ENCODE peak calls at places on chromosomes 13 and 19, in eight cellular contexts. One of them, this sample, is unnamed.

GRCh38 chr13:60990032-60990733 is 425.5 kb downstream of the PCDH20 start:
- DNase-seq in stimulated activated CD4-positive, alpha-beta T cell treated with anti-CD3 and anti-CD28 coated beads, TNF-alpha, amount 100 ng/mL, for 1 hour: no peak
- DNase-seq in mucosa of descending colon: peak; percentile 35
- DNase-seq in activated CD8-positive, alpha-beta T cell treated with anti-CD3 and anti-CD28 coated beads for 36 hours: peak; percentile 3
- DNase-seq in activated T-cell treated with anti-CD3 and anti-CD28 coated beads, Interleukin-2, amount 50 U/mL, for 48 hours: no peak
- DNase-seq in NCI-H1105 treated with DMSO at 0.1 percent for 48 hours: no peak
- DNase-seq in anterior cingulate cortex: no peak
- DNase-seq in amniotic epithelial cell: no peak
- DNase-seq in this sample: no peak

GRCh38 chr13:45658586-45659235 is 43.2 kb upstream of the ERICH6B start:
- DNase-seq in stimulated activated CD4-positive, alpha-beta T cell treated with anti-CD3 and anti-CD28 coated beads, TNF-alpha, amount 100 ng/mL, for 1 hour: no peak
- DNase-seq in mucosa of descending colon: no peak
- DNase-seq in activated CD8-positive, alpha-beta T cell treated with anti-CD3 and anti-CD28 coated beads for 36 hours: no peak
- DNase-seq in activated T-cell treated with anti-CD3 and anti-CD28 coated beads, Interleukin-2, amount 50 U/mL, for 48 hours: no peak
- DNase-seq in NCI-H1105 treated with DMSO at 0.1 percent for 48 hours: no peak
- DNase-seq in anterior cingulate cortex: no peak
- DNase-seq in amniotic epithelial cell: no peak
- DNase-seq in this sample: no peak

GRCh38 chr13:29925457-29925856 is 75.0 kb upstream of the UBL3 start:
- DNase-seq in stimulated activated CD4-positive, alpha-beta T cell treated with anti-CD3 and anti-CD28 coated beads, TNF-alpha, amount 100 ng/mL, for 1 hour: no peak
- DNase-seq in mucosa of descending colon: no peak
- DNase-seq in activated CD8-positive, alpha-beta T cell treated with anti-CD3 and anti-CD28 coated beads for 36 hours: no peak
- DNase-seq in activated T-cell treated with anti-CD3 and anti-CD28 coated beads, Interleukin-2, amount 50 U/mL, for 48 hours: no peak
- DNase-seq in NCI-H1105 treated with DMSO at 0.1 percent for 48 hours: peak; percentile 59
- DNase-seq in anterior cingulate cortex: no peak
- DNase-seq in amniotic epithelial cell: peak; percentile 89
- DNase-seq in this sample: no peak

GRCh38 chr19:46659151-46660007 is 1.6 kb downstream of the DACT3 start:
- DNase-seq in stimulated activated CD4-positive, alpha-beta T cell treated with anti-CD3 and anti-CD28 coated beads, TNF-alpha, amount 100 ng/mL, for 1 hour: no peak
- DNase-seq in mucosa of descending colon: peak; percentile 61
- DNase-seq in activated CD8-positive, alpha-beta T cell treated with anti-CD3 and anti-CD28 coated beads for 36 hours: peak; percentile 27
- DNase-seq in activated T-cell treated with anti-CD3 and anti-CD28 coated beads, Interleukin-2, amount 50 U/mL, for 48 hours: no peak
- DNase-seq in NCI-H1105 treated with DMSO at 0.1 percent for 48 hours: no peak
- DNase-seq in anterior cingulate cortex: peak; percentile 26
- DNase-seq in amniotic epithelial cell: no peak
- DNase-seq in this sample: no peak

GRCh38 chr13:87678353-87678752 is 7.2 kb downstream of the SLITRK5 start:
- DNase-seq in stimulated activated CD4-positive, alpha-beta T cell treated with anti-CD3 and anti-CD28 coated beads, TNF-alpha, amount 100 ng/mL, for 1 hour: no peak
- DNase-seq in mucosa of descending colon: no peak
- DNase-seq in activated CD8-positive, alpha-beta T cell treated with anti-CD3 and anti-CD28 coated beads for 36 hours: no peak
- DNase-seq in activated T-cell treated with anti-CD3 and anti-CD28 coated beads, Interleukin-2, amount 50 U/mL, for 48 hours: no peak
- DNase-seq in NCI-H1105 treated with DMSO at 0.1 percent for 48 hours: no peak
- DNase-seq in anterior cingulate cortex: no peak
- DNase-seq in amniotic epithelial cell: no peak
- DNase-seq in this sample: no peak

GRCh38 chr13:98020271-98020670 is 66.8 kb downstream of the IPO5 start:
- DNase-seq in stimulated activated CD4-positive, alpha-beta T cell treated with anti-CD3 and anti-CD28 coated beads, TNF-alpha, amount 100 ng/mL, for 1 hour: no peak
- DNase-seq in mucosa of descending colon: no peak
- DNase-seq in activated CD8-positive, alpha-beta T cell treated with anti-CD3 and anti-CD28 coated beads for 36 hours: no peak
- DNase-seq in activated T-cell treated with anti-CD3 and anti-CD28 coated beads, Interleukin-2, amount 50 U/mL, for 48 hours: no peak
- DNase-seq in NCI-H1105 treated with DMSO at 0.1 percent for 48 hours: no peak
- DNase-seq in anterior cingulate cortex: no peak
- DNase-seq in amniotic epithelial cell: no peak
- DNase-seq in this sample: no peak

GRCh38 chr19:871446-872265 is 12.2 kb downstream of the CFD start:
- DNase-seq in stimulated activated CD4-positive, alpha-beta T cell treated with anti-CD3 and anti-CD28 coated beads, TNF-alpha, amount 100 ng/mL, for 1 hour: no peak
- DNase-seq in mucosa of descending colon: no peak
- DNase-seq in activated CD8-positive, alpha-beta T cell treated with anti-CD3 and anti-CD28 coated beads for 36 hours: no peak
- DNase-seq in activated T-cell treated with anti-CD3 and anti-CD28 coated beads, Interleukin-2, amount 50 U/mL, for 48 hours: no peak
- DNase-seq in NCI-H1105 treated with DMSO at 0.1 percent for 48 hours: peak; percentile 30
- DNase-seq in anterior cingulate cortex: no peak
- DNase-seq in amniotic epithelial cell: no peak
- DNase-seq in this sample: peak; percentile 69

GRCh38 chr19:47197141-47197540 is 33.9 kb downstream of the BBC3 start:
- DNase-seq in stimulated activated CD4-positive, alpha-beta T cell treated with anti-CD3 and anti-CD28 coated beads, TNF-alpha, amount 100 ng/mL, for 1 hour: no peak
- DNase-seq in mucosa of descending colon: no peak
- DNase-seq in activated CD8-positive, alpha-beta T cell treated with anti-CD3 and anti-CD28 coated beads for 36 hours: no peak
- DNase-seq in activated T-cell treated with anti-CD3 and anti-CD28 coated beads, Interleukin-2, amount 50 U/mL, for 48 hours: no peak
- DNase-seq in NCI-H1105 treated with DMSO at 0.1 percent for 48 hours: no peak
- DNase-seq in anterior cingulate cortex: no peak
- DNase-seq in amniotic epithelial cell: no peak
- DNase-seq in this sample: no peak

GRCh38 chr13:57123660-57124059 is 17.1 kb upstream of the PRR20A start:
- DNase-seq in stimulated activated CD4-positive, alpha-beta T cell treated with anti-CD3 and anti-CD28 coated beads, TNF-alpha, amount 100 ng/mL, for 1 hour: no peak
- DNase-seq in mucosa of descending colon: no peak
- DNase-seq in activated CD8-positive, alpha-beta T cell treated with anti-CD3 and anti-CD28 coated beads for 36 hours: no peak
- DNase-seq in activated T-cell treated with anti-CD3 and anti-CD28 coated beads, Interleukin-2, amount 50 U/mL, for 48 hours: no peak
- DNase-seq in NCI-H1105 treated with DMSO at 0.1 percent for 48 hours: peak; percentile 92
- DNase-seq in anterior cingulate cortex: no peak
- DNase-seq in amniotic epithelial cell: no peak
- DNase-seq in this sample: no peak

GRCh38 chr19:38394488-38394887 is 6.0 kb downstream of the SPRED3 start:
- DNase-seq in stimulated activated CD4-positive, alpha-beta T cell treated with anti-CD3 and anti-CD28 coated beads, TNF-alpha, amount 100 ng/mL, for 1 hour: peak; percentile 55
- DNase-seq in mucosa of descending colon: peak; percentile 68
- DNase-seq in activated CD8-positive, alpha-beta T cell treated with anti-CD3 and anti-CD28 coated beads for 36 hours: peak; percentile 92
- DNase-seq in activated T-cell treated with anti-CD3 and anti-CD28 coated beads, Interleukin-2, amount 50 U/mL, for 48 hours: peak; percentile 84
- DNase-seq in NCI-H1105 treated with DMSO at 0.1 percent for 48 hours: peak; percentile 66
- DNase-seq in anterior cingulate cortex: no peak
- DNase-seq in amniotic epithelial cell: peak; percentile 45
- DNase-seq in this sample: no peak

This sample was measured in frontal cortex.